ENCODE peak calls at places on chromosome X, in four cellular contexts. One of them, this sample, is unnamed.

GRCh38 chrX:85107407-85107806 is 103.7 kb downstream of the APOOL start:
- DNase-seq in choroid plexus epithelial cell: no peak
- DNase-seq in bronchial epithelial cell: peak; percentile 68
- DNase-seq in AG04450: no peak
- DNase-seq in this sample: no peak

GRCh38 chrX:139691493-139691842 is 16.5 kb downstream of the MCF2 start:
- DNase-seq in choroid plexus epithelial cell: peak; percentile 12
- DNase-seq in bronchial epithelial cell: no peak
- DNase-seq in AG04450: no peak
- DNase-seq in this sample: no peak

GRCh38 chrX:149760965-149761364 is 12.9 kb upstream of the HSFX1 start:
- DNase-seq in choroid plexus epithelial cell: no peak
- DNase-seq in bronchial epithelial cell: no peak
- DNase-seq in AG04450: no peak
- DNase-seq in this sample: no peak

GRCh38 chrX:139930923-139931645 is 1.8 kb downstream of the ATP11C start:
- DNase-seq in choroid plexus epithelial cell: peak; percentile 12
- DNase-seq in bronchial epithelial cell: no peak
- DNase-seq in AG04450: no peak
- DNase-seq in this sample: peak; percentile 19

GRCh38 chrX:72120798-72121197 is 10.9 kb downstream of the RTL5 start:
- DNase-seq in choroid plexus epithelial cell: no peak
- DNase-seq in bronchial epithelial cell: no peak
- DNase-seq in AG04450: no peak
- DNase-seq in this sample: no peak

GRCh38 chrX:111467896-111468295 is 43.5 kb upstream of the SERTM2 start:
- DNase-seq in choroid plexus epithelial cell: no peak
- DNase-seq in bronchial epithelial cell: no peak
- DNase-seq in AG04450: no peak
- DNase-seq in this sample: no peak

GRCh38 chrX:119870626-119871131 is 854 bp downstream of the RNF113A start:
- DNase-seq in choroid plexus epithelial cell: no peak
- DNase-seq in bronchial epithelial cell: no peak
- DNase-seq in AG04450: no peak
- DNase-seq in this sample: no peak

GRCh38 chrX:41895826-41896225 is 27.5 kb downstream of the CASK start:
- DNase-seq in choroid plexus epithelial cell: no peak
- DNase-seq in bronchial epithelial cell: no peak
- DNase-seq in AG04450: no peak
- DNase-seq in this sample: no peak

GRCh38 chrX:10797493-10797892 is 177.1 kb upstream of the MID1 start:
- DNase-seq in choroid plexus epithelial cell: peak; percentile 42
- DNase-seq in bronchial epithelial cell: peak; percentile 86
- DNase-seq in AG04450: peak; percentile 8
- DNase-seq in this sample: no peak

GRCh38 chrX:17669458-17669857 is 67.8 kb upstream of the SCML1 start:
- DNase-seq in choroid plexus epithelial cell: no peak
- DNase-seq in bronchial epithelial cell: no peak
- DNase-seq in AG04450: no peak
- DNase-seq in this sample: no peak

GRCh38 chrX:110741213-110741796 is 54.3 kb downstream of the CHRDL1 start:
- DNase-seq in choroid plexus epithelial cell: peak; percentile 35
- DNase-seq in bronchial epithelial cell: peak; percentile 67
- DNase-seq in AG04450: no peak
- DNase-seq in this sample: no peak

GRCh38 chrX:68415289-68415688 is 18.0 kb downstream of the OPHN1 start:
- DNase-seq in choroid plexus epithelial cell: peak; percentile 77
- DNase-seq in bronchial epithelial cell: no peak
- DNase-seq in AG04450: no peak
- DNase-seq in this sample: peak; percentile 6

GRCh38 chrX:9794495-9794894 is 8.3 kb downstream of the SHROOM2 start:
- DNase-seq in choroid plexus epithelial cell: no peak
- DNase-seq in bronchial epithelial cell: no peak
- DNase-seq in AG04450: no peak
- DNase-seq in this sample: no peak

GRCh38 chrX:24839331-24839730 is 145.6 kb downstream of the POLA1 start:
- DNase-seq in choroid plexus epithelial cell: no peak
- DNase-seq in bronchial epithelial cell: peak; percentile 36
- DNase-seq in AG04450: no peak
- DNase-seq in this sample: no peak

GRCh38 chrX:68365356-68365755 is 67.9 kb downstream of the OPHN1 start:
- DNase-seq in choroid plexus epithelial cell: peak; percentile 29
- DNase-seq in bronchial epithelial cell: no peak
- DNase-seq in AG04450: peak; percentile 26
- DNase-seq in this sample: no peak

GRCh38 chrX:93594780-93595179 is 78.6 kb downstream of the NAP1L3 start:
- DNase-seq in choroid plexus epithelial cell: no peak
- DNase-seq in bronchial epithelial cell: no peak
- DNase-seq in AG04450: no peak
- DNase-seq in this sample: no peak

GRCh38 chrX:41667631-41668030 is 21.1 kb upstream of the GPR34 start:
- DNase-seq in choroid plexus epithelial cell: no peak
- DNase-seq in bronchial epithelial cell: no peak
- DNase-seq in AG04450: no peak
- DNase-seq in this sample: no peak

GRCh38 chrX:125407314-125407713 is 87.6 kb downstream of the TEX13C start:
- DNase-seq in choroid plexus epithelial cell: no peak
- DNase-seq in bronchial epithelial cell: no peak
- DNase-seq in AG04450: no peak
- DNase-seq in this sample: no peak

GRCh38 chrX:45428816-45429215 is 228.1 kb upstream of the DIPK2B start:
- DNase-seq in choroid plexus epithelial cell: no peak
- DNase-seq in bronchial epithelial cell: no peak
- DNase-seq in AG04450: no peak
- DNase-seq in this sample: no peak

GRCh38 chrX:73916931-73917657 is 354.1 kb downstream of the CHIC1 start:
- DNase-seq in choroid plexus epithelial cell: peak; percentile 93
- DNase-seq in bronchial epithelial cell: peak; percentile 85
- DNase-seq in AG04450: peak; percentile 63
- DNase-seq in this sample: no peak

GRCh38 chrX:55057691-55058249 is 17.1 kb upstream of the PAGE2B start:
- DNase-seq in choroid plexus epithelial cell: peak; percentile 59
- DNase-seq in bronchial epithelial cell: peak; percentile 23
- DNase-seq in AG04450: no peak
- DNase-seq in this sample: peak; percentile 22

GRCh38 chrX:20116575-20117240 is at the start of gene MAP7D2:
- DNase-seq in choroid plexus epithelial cell: no peak
- DNase-seq in bronchial epithelial cell: no peak
- DNase-seq in AG04450: no peak
- DNase-seq in this sample: peak; percentile 11

GRCh38 chrX:133053854-133054565 is 42.9 kb downstream of the USP26 start:
- DNase-seq in choroid plexus epithelial cell: peak; percentile 21
- DNase-seq in bronchial epithelial cell: peak; percentile 53
- DNase-seq in AG04450: no peak
- DNase-seq in this sample: no peak

GRCh38 chrX:14936561-14936960 is 63.3 kb downstream of the MOSPD2 start:
- DNase-seq in choroid plexus epithelial cell: peak; percentile 73
- DNase-seq in bronchial epithelial cell: peak; percentile 65
- DNase-seq in AG04450: peak; percentile 27
- DNase-seq in this sample: peak; percentile 29

GRCh38 chrX:23944234-23944633 is 36.4 kb downstream of the CXorf58 start:
- DNase-seq in choroid plexus epithelial cell: no peak
- DNase-seq in bronchial epithelial cell: no peak
- DNase-seq in AG04450: no peak
- DNase-seq in this sample: no peak

GRCh38 chrX:7334253-7334935 is 186.4 kb upstream of the PUDP start:
- DNase-seq in choroid plexus epithelial cell: peak; percentile 72
- DNase-seq in bronchial epithelial cell: peak; percentile 0
- DNase-seq in AG04450: peak; percentile 55
- DNase-seq in this sample: no peak

GRCh38 chrX:153969904-153970397 is 1.7 kb downstream of the HCFC1 start:
- DNase-seq in choroid plexus epithelial cell: peak; percentile 44
- DNase-seq in bronchial epithelial cell: no peak
- DNase-seq in AG04450: no peak
- DNase-seq in this sample: no peak

GRCh38 chrX:68936186-68936585 is 107.4 kb downstream of the EFNB1 start:
- DNase-seq in choroid plexus epithelial cell: no peak
- DNase-seq in bronchial epithelial cell: no peak
- DNase-seq in AG04450: no peak
- DNase-seq in this sample: no peak

GRCh38 chrX:46994096-46994495 is 81.9 kb downstream of the JADE3 start:
- DNase-seq in choroid plexus epithelial cell: peak; percentile 9
- DNase-seq in bronchial epithelial cell: no peak
- DNase-seq in AG04450: no peak
- DNase-seq in this sample: no peak

This sample was measured in Calu3.